ENCODE peak calls at places on chromosomes 3 and 15, in eight cellular contexts. One of them, this sample, is unnamed.

GRCh38 chr3:144358191-144358590 is 386.6 kb downstream of the DIPK2A start:
- DNase-seq in fibroblast of the aortic adventitia: no peak
- DNase-seq in heart right ventricle: no peak
- DNase-seq in GM12865: no peak
- DNase-seq in HL-60: no peak
- DNase-seq in IMR-90: no peak
- DNase-seq in astrocyte of the spinal cord: no peak
- DNase-seq in kidney epithelial cell: no peak
- DNase-seq in this sample: no peak

GRCh38 chr3:149790265-149790664 is 2.1 kb downstream of the ANKUB1 start:
- DNase-seq in GM12865: no peak
- DNase-seq in HL-60: no peak
- DNase-seq in kidney epithelial cell: peak
- DNase-seq in heart right ventricle: no peak
- DNase-seq in astrocyte of the spinal cord: no peak
- DNase-seq in IMR-90: peak
- DNase-seq in fibroblast of the aortic adventitia: peak
- DNase-seq in this sample: peak

GRCh38 chr3:193134895-193135294 is 106.1 kb upstream of the PLAAT1 start:
- DNase-seq in astrocyte of the spinal cord: peak
- DNase-seq in GM12865: no peak
- DNase-seq in IMR-90: peak
- DNase-seq in kidney epithelial cell: peak
- DNase-seq in HL-60: no peak
- DNase-seq in fibroblast of the aortic adventitia: peak
- DNase-seq in heart right ventricle: no peak
- DNase-seq in this sample: peak

GRCh38 chr3:181756645-181757044 is 44.9 kb downstream of the SOX2 start:
- DNase-seq in IMR-90: no peak
- DNase-seq in heart right ventricle: no peak
- DNase-seq in astrocyte of the spinal cord: no peak
- DNase-seq in GM12865: no peak
- DNase-seq in kidney epithelial cell: no peak
- DNase-seq in HL-60: no peak
- DNase-seq in fibroblast of the aortic adventitia: no peak
- DNase-seq in this sample: no peak

GRCh38 chr3:193548406-193548805 is 6.3 kb downstream of the ATP13A4 start:
- DNase-seq in fibroblast of the aortic adventitia: no peak
- DNase-seq in astrocyte of the spinal cord: no peak
- DNase-seq in GM12865: no peak
- DNase-seq in heart right ventricle: no peak
- DNase-seq in kidney epithelial cell: no peak
- DNase-seq in IMR-90: no peak
- DNase-seq in HL-60: no peak
- DNase-seq in this sample: no peak

GRCh38 chr3:160040181-160040580 is 51.5 kb downstream of the IL12A start:
- DNase-seq in kidney epithelial cell: no peak
- DNase-seq in HL-60: no peak
- DNase-seq in heart right ventricle: no peak
- DNase-seq in IMR-90: peak
- DNase-seq in GM12865: no peak
- DNase-seq in fibroblast of the aortic adventitia: no peak
- DNase-seq in astrocyte of the spinal cord: peak
- DNase-seq in this sample: no peak

GRCh38 chr15:53549697-53550315 is 209.7 kb downstream of the WDR72 start:
- DNase-seq in astrocyte of the spinal cord: no peak
- DNase-seq in kidney epithelial cell: no peak
- DNase-seq in fibroblast of the aortic adventitia: no peak
- DNase-seq in IMR-90: no peak
- DNase-seq in HL-60: no peak
- DNase-seq in GM12865: no peak
- DNase-seq in heart right ventricle: no peak
- DNase-seq in this sample: no peak

GRCh38 chr3:127729556-127730056 is 56.9 kb downstream of the ABTB1 start:
- DNase-seq in IMR-90: peak
- DNase-seq in kidney epithelial cell: no peak
- DNase-seq in astrocyte of the spinal cord: no peak
- DNase-seq in fibroblast of the aortic adventitia: peak
- DNase-seq in heart right ventricle: no peak
- DNase-seq in GM12865: no peak
- DNase-seq in HL-60: peak
- DNase-seq in this sample: no peak

GRCh38 chr15:91228391-91228790 is 128.3 kb downstream of the SV2B start:
- DNase-seq in HL-60: no peak
- DNase-seq in astrocyte of the spinal cord: no peak
- DNase-seq in heart right ventricle: no peak
- DNase-seq in GM12865: no peak
- DNase-seq in kidney epithelial cell: no peak
- DNase-seq in IMR-90: no peak
- DNase-seq in fibroblast of the aortic adventitia: no peak
- DNase-seq in this sample: no peak

GRCh38 chr3:38404286-38404685 is 49.4 kb upstream of the ACVR2B start:
- DNase-seq in astrocyte of the spinal cord: peak
- DNase-seq in heart right ventricle: no peak
- DNase-seq in IMR-90: peak
- DNase-seq in kidney epithelial cell: no peak
- DNase-seq in fibroblast of the aortic adventitia: peak
- DNase-seq in HL-60: no peak
- DNase-seq in GM12865: no peak
- DNase-seq in this sample: peak

GRCh38 chr15:80549191-80549590 is 145.0 kb downstream of the ARNT2 start:
- DNase-seq in kidney epithelial cell: peak
- DNase-seq in GM12865: no peak
- DNase-seq in astrocyte of the spinal cord: peak
- DNase-seq in heart right ventricle: no peak
- DNase-seq in IMR-90: peak
- DNase-seq in fibroblast of the aortic adventitia: peak
- DNase-seq in HL-60: no peak
- DNase-seq in this sample: peak

GRCh38 chr3:150362515-150363302 is 45.4 kb upstream of the TSC22D2 start:
- DNase-seq in fibroblast of the aortic adventitia: no peak
- DNase-seq in IMR-90: no peak
- DNase-seq in GM12865: no peak
- DNase-seq in HL-60: no peak
- DNase-seq in astrocyte of the spinal cord: no peak
- DNase-seq in kidney epithelial cell: no peak
- DNase-seq in heart right ventricle: no peak
- DNase-seq in this sample: no peak

GRCh38 chr3:21839181-21839580 is 88.2 kb upstream of the ZNF385D start:
- DNase-seq in GM12865: no peak
- DNase-seq in fibroblast of the aortic adventitia: no peak
- DNase-seq in heart right ventricle: no peak
- DNase-seq in astrocyte of the spinal cord: no peak
- DNase-seq in kidney epithelial cell: no peak
- DNase-seq in IMR-90: no peak
- DNase-seq in HL-60: no peak
- DNase-seq in this sample: peak

GRCh38 chr15:20409247-20409646 is 132.4 kb downstream of the GOLGA6L6 start:
- DNase-seq in HL-60: no peak
- DNase-seq in heart right ventricle: no peak
- DNase-seq in kidney epithelial cell: no peak
- DNase-seq in astrocyte of the spinal cord: no peak
- DNase-seq in IMR-90: no peak
- DNase-seq in GM12865: no peak
- DNase-seq in fibroblast of the aortic adventitia: no peak
- DNase-seq in this sample: no peak

GRCh38 chr3:128845119-128845518 is 34.3 kb upstream of the ACAD9 start:
- DNase-seq in IMR-90: no peak
- DNase-seq in GM12865: no peak
- DNase-seq in kidney epithelial cell: no peak
- DNase-seq in fibroblast of the aortic adventitia: no peak
- DNase-seq in astrocyte of the spinal cord: no peak
- DNase-seq in heart right ventricle: no peak
- DNase-seq in HL-60: no peak
- DNase-seq in this sample: no peak
- TF ChIP-seq CTCF in IMR-90: no peak
- TF ChIP-seq CTCF in GM12865: peak
- TF ChIP-seq CTCF in kidney epithelial cell: peak
- TF ChIP-seq CTCF in fibroblast of the aortic adventitia: no peak
- TF ChIP-seq CTCF in astrocyte of the spinal cord: peak
- TF ChIP-seq CTCF in heart right ventricle: no peak
- TF ChIP-seq CTCF in HL-60: no peak
- TF ChIP-seq CTCF in this sample: no peak

DNA sequence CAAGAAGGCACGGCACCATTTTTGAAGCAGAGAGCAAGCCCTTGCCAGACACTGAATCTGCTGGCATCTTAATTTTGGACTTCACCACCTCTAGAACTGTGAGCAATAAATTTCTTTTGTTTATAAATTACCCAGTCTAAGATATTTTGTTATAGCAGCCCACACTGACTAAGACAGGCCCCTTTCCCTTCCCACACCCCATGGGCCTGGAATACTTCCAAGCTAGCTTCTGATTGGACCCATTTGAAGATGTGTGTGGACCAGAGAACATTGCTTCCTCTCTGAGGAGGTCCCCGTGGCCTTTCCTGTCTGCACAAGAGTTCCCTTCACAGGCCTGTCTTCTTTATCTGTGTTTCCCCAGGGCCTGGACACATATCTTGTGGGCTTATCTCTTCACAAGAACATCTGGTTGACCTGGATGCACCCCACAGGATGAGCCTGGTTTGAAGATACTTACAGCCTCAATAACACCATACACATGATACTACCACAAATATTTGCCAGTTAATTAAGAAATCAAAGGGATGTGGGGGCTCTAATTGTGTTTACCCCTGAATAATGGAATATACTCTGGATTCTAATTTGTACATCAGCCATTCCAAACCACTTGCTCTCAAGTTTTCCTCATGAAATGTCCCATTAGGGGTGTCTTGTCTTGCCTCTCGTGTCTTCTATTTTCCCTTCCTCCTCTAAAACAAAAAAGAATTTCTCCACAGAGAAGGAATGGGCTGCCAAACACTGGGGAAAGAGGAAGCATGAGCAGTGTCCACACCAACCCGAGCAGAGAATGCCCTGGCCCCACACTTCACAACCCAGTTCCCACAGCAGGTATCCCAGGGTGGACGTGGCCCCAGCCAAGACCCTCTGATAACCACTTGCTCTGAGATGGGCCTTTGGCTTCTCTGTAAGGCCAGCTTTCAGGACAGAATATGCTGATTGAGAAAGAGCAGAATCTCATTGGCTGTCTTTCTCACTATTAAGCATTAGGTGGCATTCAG is 42.5 kb downstream of the GLB1 start:
- DNase-seq in heart right ventricle: no peak
- DNase-seq in astrocyte of the spinal cord: no peak
- DNase-seq in HL-60: no peak
- DNase-seq in fibroblast of the aortic adventitia: no peak
- DNase-seq in IMR-90: no peak
- DNase-seq in kidney epithelial cell: no peak
- DNase-seq in GM12865: no peak
- DNase-seq in this sample: no peak
- H3K4me3 ChIP-seq in heart right ventricle: no peak
- H3K4me3 ChIP-seq in astrocyte of the spinal cord: no peak
- H3K4me3 ChIP-seq in HL-60: no peak
- H3K4me3 ChIP-seq in fibroblast of the aortic adventitia: no peak
- H3K4me3 ChIP-seq in IMR-90: no peak
- H3K4me3 ChIP-seq in kidney epithelial cell: no peak
- H3K4me3 ChIP-seq in GM12865: no peak
- H3K4me3 ChIP-seq in this sample: no peak

GRCh38 chr15:37678124-37678523 is 256.3 kb upstream of the TMCO5A start:
- DNase-seq in kidney epithelial cell: no peak
- DNase-seq in heart right ventricle: no peak
- DNase-seq in astrocyte of the spinal cord: no peak
- DNase-seq in GM12865: no peak
- DNase-seq in fibroblast of the aortic adventitia: no peak
- DNase-seq in IMR-90: no peak
- DNase-seq in HL-60: no peak
- DNase-seq in this sample: no peak

GRCh38 chr15:37679627-37680026 is 254.8 kb upstream of the TMCO5A start:
- DNase-seq in fibroblast of the aortic adventitia: no peak
- DNase-seq in GM12865: no peak
- DNase-seq in IMR-90: no peak
- DNase-seq in heart right ventricle: no peak
- DNase-seq in astrocyte of the spinal cord: no peak
- DNase-seq in HL-60: no peak
- DNase-seq in kidney epithelial cell: no peak
- DNase-seq in this sample: no peak

DNA sequence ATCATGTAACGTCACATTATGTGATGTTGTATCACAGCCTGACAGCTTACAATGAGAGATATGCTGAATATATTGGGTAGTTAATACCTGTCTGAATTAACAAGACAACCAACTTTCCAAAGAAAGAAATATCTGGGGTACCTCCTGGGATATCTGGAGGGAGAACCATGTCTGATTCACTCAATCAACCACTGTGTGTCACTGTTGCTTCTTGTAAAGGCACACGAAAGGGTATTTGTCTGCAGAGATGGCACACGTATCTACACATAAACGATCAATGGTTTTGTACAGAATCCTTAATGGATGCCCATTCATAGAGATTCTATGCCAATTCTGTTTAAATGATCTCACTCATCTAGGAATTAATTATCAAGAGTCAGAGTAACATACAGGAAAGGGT is 252.1 kb upstream of the TMCO5A start:
- DNase-seq in heart right ventricle: no peak
- DNase-seq in astrocyte of the spinal cord: peak
- DNase-seq in kidney epithelial cell: no peak
- DNase-seq in GM12865: no peak
- DNase-seq in HL-60: no peak
- DNase-seq in fibroblast of the aortic adventitia: peak
- DNase-seq in IMR-90: peak
- DNase-seq in this sample: peak
- TF ChIP-seq CTCF in heart right ventricle: no peak
- TF ChIP-seq CTCF in astrocyte of the spinal cord: peak
- TF ChIP-seq CTCF in kidney epithelial cell: no peak
- TF ChIP-seq CTCF in GM12865: no peak
- TF ChIP-seq CTCF in HL-60: no peak
- TF ChIP-seq CTCF in fibroblast of the aortic adventitia: peak
- TF ChIP-seq CTCF in IMR-90: peak
- TF ChIP-seq CTCF in this sample: peak

DNA sequence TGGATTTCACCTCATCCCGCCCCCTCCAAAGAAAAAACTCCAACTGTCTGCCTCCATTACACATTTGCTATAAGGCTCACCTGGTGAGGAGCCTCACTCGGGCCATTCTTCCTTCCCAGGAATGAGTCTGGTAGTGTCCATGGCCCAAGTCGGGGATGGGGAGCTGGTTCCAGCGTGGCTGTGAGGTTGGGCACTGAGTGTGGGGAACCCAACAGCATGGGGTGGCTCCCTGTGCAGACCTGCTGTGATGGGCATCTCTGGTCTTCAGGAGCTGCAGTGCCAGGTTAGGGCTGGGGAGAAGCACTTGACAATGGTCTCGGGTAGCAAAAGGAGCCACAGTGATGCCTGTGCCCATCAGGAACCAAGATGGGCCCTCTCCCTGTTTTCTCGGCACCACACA is 39.2 kb downstream of the TMEM158 start:
- DNase-seq in heart right ventricle: no peak
- DNase-seq in IMR-90: no peak
- DNase-seq in GM12865: no peak
- DNase-seq in fibroblast of the aortic adventitia: no peak
- DNase-seq in astrocyte of the spinal cord: no peak
- DNase-seq in kidney epithelial cell: no peak
- DNase-seq in HL-60: no peak
- DNase-seq in this sample: no peak
- H3K4me3 ChIP-seq in heart right ventricle: no peak
- H3K4me3 ChIP-seq in IMR-90: no peak
- H3K4me3 ChIP-seq in GM12865: no peak
- H3K4me3 ChIP-seq in fibroblast of the aortic adventitia: no peak
- H3K4me3 ChIP-seq in astrocyte of the spinal cord: no peak
- H3K4me3 ChIP-seq in kidney epithelial cell: no peak
- H3K4me3 ChIP-seq in HL-60: no peak
- H3K4me3 ChIP-seq in this sample: no peak